ENCODE peak calls at places on chromosomes 1 and 21, in six cellular contexts. S is IMR-90, I is endothelial cell of umbilical vein, B is A549, A is spleen, E is breast epithelium. W is an unnamed sample.

GRCh38 chr1:175480343-175480827 is 263.0 kb downstream of the TNR start:
- DNase-seq in S (no peak), I (no peak), B (no peak), A (no peak), E (no peak), W (peak; percentile 9)

GRCh38 chr1:21241761-21242581 is 48.3 kb downstream of the ECE1 start:
- DNase-seq in S (peak; percentile 48), I (no peak), B (no peak), A (no peak), E (no peak), W (no peak)

GRCh38 chr1:65113298-65113697 is 34.7 kb upstream of the AK4 start:
- DNase-seq in S (no peak), I (no peak), B (no peak), A (no peak), E (no peak), W (no peak)

GRCh38 chr1:85607126-85607912 is 26.8 kb downstream of the CCN1 start:
- DNase-seq in S (peak; percentile 100), I (peak; percentile 91), B (peak; percentile 82), A (no peak), E (peak; percentile 60), W (no peak)

GRCh38 chr1:112674986-112675727 is 698 bp downstream of the MOV10 start:
- DNase-seq in S (peak; percentile 6), I (peak; percentile 60), B (peak; percentile 17), A (peak; percentile 90), E (no peak), W (no peak)

GRCh38 chr1:35561297-35561971 is 3.8 kb downstream of the NCDN start:
- DNase-seq in S (no peak), I (no peak), B (no peak), A (peak; percentile 72), E (no peak), W (no peak)

GRCh38 chr1:239898067-239898730 is 193.5 kb upstream of the FMN2 start:
- DNase-seq in S (peak; percentile 75), I (peak; percentile 51), B (peak; percentile 76), A (peak; percentile 88), E (peak; percentile 55), W (peak; percentile 60)

GRCh38 chr1:247360991-247361721 is 29.5 kb upstream of the ZNF496 start:
- DNase-seq in S (peak; percentile 21), I (no peak), B (no peak), A (no peak), E (no peak), W (no peak)

GRCh38 chr21:33019885-33020557 is 5.7 kb upstream of the OLIG2 start:
- DNase-seq in S (no peak), I (no peak), B (no peak), A (no peak), E (no peak), W (peak; percentile 77)

GRCh38 chr1:27331922-27332321 is 9.9 kb upstream of the SYTL1 start:
- DNase-seq in S (no peak), I (no peak), B (no peak), A (peak; percentile 59), E (no peak), W (no peak)

GRCh38 chr1:20654104-20654690 is 7.0 kb downstream of the DDOST start:
- DNase-seq in S (no peak), I (no peak), B (no peak), A (no peak), E (no peak), W (no peak)

GRCh38 chr1:147723691-147724323 is 36.6 kb downstream of the GJA5 start:
- DNase-seq in S (no peak), I (peak; percentile 65), B (peak; percentile 13), A (no peak), E (no peak), W (no peak)

GRCh38 chr1:157252473-157252872 is 114.3 kb upstream of the ETV3 start:
- DNase-seq in S (no peak), I (no peak), B (no peak), A (no peak), E (no peak), W (no peak)

GRCh38 chr1:20893931-20894330 is 106.8 kb upstream of the HP1BP3 start:
- DNase-seq in S (no peak), I (no peak), B (no peak), A (no peak), E (no peak), W (no peak)

GRCh38 chr1:13725714-13726175 is 25.8 kb downstream of the PRDM2 start:
- DNase-seq in S (peak; percentile 25), I (peak; percentile 33), B (peak; percentile 15), A (no peak), E (peak; percentile 53), W (no peak)

GRCh38 chr1:113488576-113489177 is 98.4 kb downstream of the MAGI3 start:
- DNase-seq in S (no peak), I (no peak), B (no peak), A (no peak), E (no peak), W (peak; percentile 57)

GRCh38 chr1:62462370-62462769 is 25.5 kb downstream of the USP1 start:
- DNase-seq in S (no peak), I (no peak), B (no peak), A (no peak), E (no peak), W (no peak)

GRCh38 chr1:2358072-2358471 is 33.3 kb downstream of the MORN1 start:
- DNase-seq in S (no peak), I (no peak), B (no peak), A (peak; percentile 39), E (no peak), W (peak; percentile 58)

GRCh38 chr1:152479792-152480595 is 30.6 kb upstream of the LCE5A start:
- DNase-seq in S (peak; percentile 10), I (no peak), B (peak; percentile 61), A (no peak), E (no peak), W (no peak)

GRCh38 chr1:150161747-150162581 is 12.2 kb downstream of the PLEKHO1 start:
- DNase-seq in S (peak; percentile 49), I (no peak), B (no peak), A (no peak), E (no peak), W (no peak)
- TF ChIP-seq CTCF in S (peak; percentile 1), I (peak; percentile 3), B (no peak), A (peak; percentile 11), E (no peak), W (no peak)

GRCh38 chr1:89955311-89955710 is 39.6 kb upstream of the ZNF326 start:
- DNase-seq in S (no peak), I (no peak), B (no peak), A (no peak), E (no peak), W (no peak)

GRCh38 chr1:89954401-89954800 is 40.5 kb upstream of the ZNF326 start:
- DNase-seq in S (no peak), I (no peak), B (no peak), A (no peak), E (no peak), W (no peak)

GRCh38 chr1:89952021-89952995 is 42.6 kb upstream of the ZNF326 start:
- DNase-seq in S (peak; percentile 90), I (no peak), B (no peak), A (no peak), E (no peak), W (no peak)

GRCh38 chr1:89953072-89953626 is 41.8 kb upstream of the ZNF326 start:
- DNase-seq in S (peak; percentile 92), I (peak; percentile 42), B (peak; percentile 34), A (no peak), E (no peak), W (peak; percentile 27)

DNA sequence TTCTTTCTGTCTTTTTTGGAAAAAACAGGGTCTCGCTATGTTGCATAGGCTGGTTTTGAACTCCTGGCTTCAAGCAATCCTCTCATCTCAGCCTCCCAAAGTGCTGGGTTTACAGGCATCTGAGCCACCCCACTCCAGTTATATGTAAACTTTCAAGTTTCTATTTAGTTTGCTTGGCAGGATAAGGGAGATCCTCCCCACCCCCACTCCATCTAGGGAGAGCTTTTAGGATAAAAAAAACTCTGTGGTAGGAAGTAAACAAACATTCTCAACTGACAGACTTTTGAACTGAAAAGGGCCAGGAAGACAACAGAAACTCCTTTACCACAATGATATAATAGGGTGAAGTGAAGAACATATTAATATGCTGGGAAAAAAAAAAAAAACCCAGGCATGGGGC is 41.0 kb upstream of the ZNF326 start:
- DNase-seq in S (no peak), I (no peak), B (no peak), A (no peak), E (no peak), W (no peak)
- TF ChIP-seq POLR2A in S (no peak), I (no peak), B (no peak), A (no peak), E (no peak), W (no peak)

GRCh38 chr1:203454986-203455471 is 20.6 kb upstream of the PRELP start:
- DNase-seq in S (no peak), I (no peak), B (no peak), A (no peak), E (no peak), W (no peak)

GRCh38 chr1:203453616-203454015 is 22.0 kb upstream of the PRELP start:
- DNase-seq in S (no peak), I (no peak), B (no peak), A (no peak), E (no peak), W (no peak)

GRCh38 chr1:203450541-203451149 is 25.0 kb upstream of the PRELP start:
- DNase-seq in S (no peak), I (no peak), B (no peak), A (peak; percentile 56), E (no peak), W (no peak)

GRCh38 chr1:203451849-203452784 is 23.5 kb upstream of the PRELP start:
- DNase-seq in S (no peak), I (no peak), B (no peak), A (no peak), E (no peak), W (no peak)

DNA sequence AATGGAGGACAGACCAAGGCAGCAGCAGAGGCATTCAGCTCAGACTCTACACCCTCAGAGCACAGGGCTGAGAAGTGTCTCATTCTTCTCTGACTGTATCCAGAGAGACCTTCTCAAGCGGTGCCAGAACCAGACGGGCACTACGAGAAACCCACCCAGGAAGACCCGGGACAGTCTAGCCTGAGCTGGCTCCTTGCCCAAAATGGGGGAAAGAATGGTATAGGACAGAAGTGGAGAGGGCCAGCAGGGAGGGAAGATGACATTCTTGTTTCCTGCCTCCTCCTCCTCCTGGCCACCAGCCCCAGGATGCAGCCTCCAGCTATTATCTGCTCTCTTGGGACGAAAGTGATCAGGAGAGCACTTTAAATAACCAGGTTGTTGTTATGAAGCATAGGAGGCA is 22.6 kb upstream of the PRELP start:
- DNase-seq in S (no peak), I (no peak), B (no peak), A (peak; percentile 32), E (no peak), W (no peak)
- H3K4me3 ChIP-seq in S (no peak overlapping the region), I (no peak overlapping the region), B (no peak overlapping the region), A (no peak overlapping the region), E (no peak overlapping the region), W (no peak overlapping the region)

DNA sequence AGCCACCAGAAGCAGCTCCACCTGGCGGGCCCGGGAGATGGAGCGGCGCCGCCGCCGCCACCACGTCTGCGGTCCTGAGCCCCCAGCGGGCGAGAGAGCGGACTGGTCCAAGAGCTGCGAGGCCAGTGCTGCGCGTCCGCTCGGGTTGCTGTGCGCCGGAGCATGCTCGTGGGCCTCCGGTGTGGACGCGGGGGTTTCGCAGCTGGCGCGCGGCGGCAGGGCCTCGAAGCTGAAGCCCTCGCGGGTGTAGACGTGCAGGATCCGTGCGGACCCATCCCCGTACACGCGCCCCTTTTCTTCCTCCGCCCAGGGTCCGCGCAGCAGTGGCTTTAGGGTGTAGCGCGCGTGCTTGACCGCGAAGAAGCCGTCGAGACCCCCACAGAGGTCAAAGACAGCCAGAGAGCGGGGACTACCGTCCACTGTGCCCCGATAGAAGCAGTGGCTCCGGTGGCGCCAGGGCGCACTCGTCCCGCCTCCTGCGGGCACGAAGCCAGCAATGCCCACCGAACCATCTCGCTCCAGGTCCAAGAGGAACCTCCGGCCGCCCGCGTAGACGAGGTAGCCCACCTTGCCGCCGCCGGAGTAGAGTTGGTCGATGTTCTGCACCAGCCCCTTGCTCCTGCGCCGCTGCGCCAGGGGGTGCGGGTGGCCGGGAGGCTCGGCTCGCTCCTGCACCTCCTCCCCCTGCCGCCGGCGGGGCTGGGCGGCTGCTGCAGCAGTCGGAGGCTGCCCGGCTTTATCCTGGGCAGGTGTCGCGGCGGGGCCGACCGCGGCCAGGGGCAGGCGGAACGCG is 1.1 kb downstream of the ADAMTS5 start:
- DNase-seq in S (peak; percentile 12), I (no peak), B (no peak), A (peak; percentile 66), E (peak; percentile 20), W (no peak)
- TF ChIP-seq CTCF in S (no peak), I (peak; percentile 32), B (no peak), A (peak; percentile 34), E (no peak), W (no peak)

W was measured in lower leg skin.